ENCODE peak calls at places on chromosomes 3 and 15, in four cellular contexts. J, X, R and Z are unnamed samples.

GRCh38 chr3:141414141-141414689 is 45.9 kb downstream of the ZBTB38 start:
- DNase-seq in J (peak), R (no peak), X (peak), Z (no peak)

GRCh38 chr15:81480645-81481053 is 106.6 kb upstream of the TMC3 start:
- DNase-seq in X (peak), R (peak), J (peak), Z (peak)

GRCh38 chr3:170002829-170003228 is 35.0 kb upstream of the GPR160 start:
- DNase-seq in X (no peak), J (no peak), R (no peak), Z (peak)

GRCh38 chr3:97232635-97233034 is 418.2 kb downstream of the EPHA6 start:
- DNase-seq in X (no peak), J (no peak), R (peak), Z (no peak)

GRCh38 chr15:101031203-101031602 is 112.0 kb downstream of the LRRK1 start:
- DNase-seq in R (peak), J (peak), X (peak), Z (peak)

GRCh38 chr3:157160652-157161480 is 919 bp upstream of the CCNL1 start:
- DNase-seq in X (peak), R (peak), J (peak), Z (peak)

GRCh38 chr3:29346828-29347227 is 66.0 kb downstream of the RBMS3 start:
- DNase-seq in J (peak), R (no peak), X (peak), Z (peak)

GRCh38 chr3:112773864-112774263 is 72.8 kb downstream of the CD200R1L start:
- DNase-seq in X (no peak), R (peak), J (peak), Z (no peak)

GRCh38 chr15:40232625-40233070 is 6.2 kb upstream of the PAK6 start:
- DNase-seq in R (no peak), X (no peak), J (peak), Z (peak)

GRCh38 chr3:32184187-32184730 is 54.2 kb upstream of the CMTM8 start:
- DNase-seq in X (no peak), R (no peak), J (peak), Z (no peak)

GRCh38 chr15:70636540-70637165 is 126.7 kb downstream of the UACA start:
- DNase-seq in J (peak), X (no peak), R (peak), Z (peak)

GRCh38 chr3:111961461-111962269 is 17.2 kb upstream of the ABHD10 start:
- DNase-seq in R (no peak), J (no peak), X (no peak), Z (no peak)

GRCh38 chr3:45178131-45179023 is 32.2 kb upstream of the CDCP1 start:
- DNase-seq in X (peak), J (peak), R (no peak), Z (no peak)

GRCh38 chr3:144931590-144931989 is 960.0 kb downstream of the DIPK2A start:
- DNase-seq in R (no peak), X (no peak), J (no peak), Z (no peak)

GRCh38 chr15:35738370-35738769 is 192.4 kb upstream of the DPH6 start:
- DNase-seq in R (peak), J (peak), X (peak), Z (peak)

GRCh38 chr3:194339356-194339755 is 11.8 kb downstream of the CPN2 start:
- DNase-seq in X (no peak), J (no peak), R (no peak), Z (no peak)
- TF ChIP-seq CTCF in X (peak), J (peak), R (peak), Z (peak)

GRCh38 chr3:50268276-50268675 is 671 bp upstream of the SEMA3B start:
- DNase-seq in J (no peak), X (no peak), R (no peak), Z (no peak)
- H3K4me3 ChIP-seq in J (no peak), X (no peak), R (no peak), Z (no peak)

DNA sequence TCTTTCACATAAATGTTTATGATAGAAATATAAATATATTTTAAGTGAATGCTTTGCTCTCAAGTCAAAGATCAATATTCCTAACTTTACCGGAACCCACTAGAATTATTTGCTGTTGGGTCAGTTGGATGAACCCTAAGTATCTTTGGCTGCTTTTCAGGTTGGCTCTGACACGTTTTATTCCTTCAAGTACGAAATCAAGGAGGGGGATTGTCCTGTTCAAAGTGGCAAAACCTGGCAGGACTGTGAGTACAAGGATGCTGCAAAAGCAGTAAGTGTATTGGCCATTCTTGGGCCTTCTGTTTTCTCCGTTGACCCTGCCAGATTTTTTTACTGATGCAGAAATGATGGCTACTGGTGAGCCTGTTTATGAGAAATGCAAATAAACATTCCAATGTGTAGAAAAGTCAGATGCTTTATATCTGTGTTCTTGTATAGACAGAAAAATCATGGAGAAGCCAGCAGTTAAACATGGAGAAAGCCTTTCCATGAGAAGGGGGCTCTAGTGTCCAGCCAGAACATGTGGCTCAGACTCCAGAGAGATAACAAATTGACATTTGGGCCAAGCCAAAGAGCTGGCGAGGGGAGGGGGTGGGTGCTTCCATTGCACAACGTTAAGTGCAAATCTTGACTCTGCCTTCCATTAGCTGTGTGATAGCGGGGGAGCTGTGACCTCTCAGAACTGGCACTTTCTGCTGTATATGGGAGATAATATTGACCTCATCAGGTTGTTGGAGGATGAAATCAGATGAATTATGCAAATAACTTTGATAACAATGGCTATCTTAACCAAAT is 3.0 kb downstream of the KNG1 start:
- DNase-seq in X (no peak), R (no peak), J (no peak), Z (no peak)
- TF ChIP-seq CTCF in X (no peak), R (no peak), J (no peak), Z (no peak)

GRCh38 chr3:50341996-50342732 is 1.5 kb upstream of the RASSF1 start:
- DNase-seq in R (no peak), X (no peak), J (no peak), Z (no peak)

GRCh38 chr3:50340404-50341329 is at the start of gene RASSF1:
- DNase-seq in R (no peak), J (no peak), X (peak), Z (peak)

GRCh38 chr3:50339485-50340196 is 995 bp downstream of the RASSF1 start:
- DNase-seq in X (peak), R (no peak), J (no peak), Z (peak)

GRCh38 chr3:50342818-50343633 is 2.4 kb upstream of the RASSF1 start:
- DNase-seq in X (no peak), R (no peak), J (no peak), Z (no peak)

GRCh38 chr3:50341537-50341936 is 901 bp upstream of the RASSF1 start:
- DNase-seq in R (no peak), X (no peak), J (no peak), Z (no peak)
- H3K4me3 ChIP-seq in R (no peak), X (peak), J (peak), Z (peak)

GRCh38 chr3:107241217-107241616 is 136.0 kb upstream of the CCDC54 start:
- DNase-seq in R (peak), J (peak), X (peak), Z (peak)
- TF ChIP-seq CTCF in R (no peak), J (peak), X (peak), Z (no peak)

DNA sequence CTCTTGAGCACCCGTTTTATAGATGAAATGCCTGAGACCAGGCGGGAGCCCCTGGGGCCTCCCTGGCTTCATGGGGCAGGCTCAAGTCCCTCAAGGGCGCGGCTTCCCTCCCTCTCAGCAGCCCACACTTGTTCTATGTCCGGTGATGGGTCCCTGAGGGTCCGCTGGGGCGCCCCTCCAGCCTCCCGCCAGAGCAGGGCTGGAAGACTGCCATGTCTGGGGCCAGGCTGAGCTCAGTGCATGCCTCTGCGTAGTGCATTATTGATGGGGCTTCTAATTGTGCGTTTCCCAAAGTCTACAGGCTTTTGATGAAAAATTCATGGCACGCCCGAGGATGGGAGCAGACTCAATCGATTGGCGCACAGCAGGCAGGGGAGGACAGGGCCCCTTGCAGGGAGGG is 51.3 kb downstream of the CYP11A1 start:
- DNase-seq in R (no peak), J (peak), X (no peak), Z (no peak)
- H3K4me3 ChIP-seq in R (no peak), J (no peak), X (no peak), Z (no peak)

DNA sequence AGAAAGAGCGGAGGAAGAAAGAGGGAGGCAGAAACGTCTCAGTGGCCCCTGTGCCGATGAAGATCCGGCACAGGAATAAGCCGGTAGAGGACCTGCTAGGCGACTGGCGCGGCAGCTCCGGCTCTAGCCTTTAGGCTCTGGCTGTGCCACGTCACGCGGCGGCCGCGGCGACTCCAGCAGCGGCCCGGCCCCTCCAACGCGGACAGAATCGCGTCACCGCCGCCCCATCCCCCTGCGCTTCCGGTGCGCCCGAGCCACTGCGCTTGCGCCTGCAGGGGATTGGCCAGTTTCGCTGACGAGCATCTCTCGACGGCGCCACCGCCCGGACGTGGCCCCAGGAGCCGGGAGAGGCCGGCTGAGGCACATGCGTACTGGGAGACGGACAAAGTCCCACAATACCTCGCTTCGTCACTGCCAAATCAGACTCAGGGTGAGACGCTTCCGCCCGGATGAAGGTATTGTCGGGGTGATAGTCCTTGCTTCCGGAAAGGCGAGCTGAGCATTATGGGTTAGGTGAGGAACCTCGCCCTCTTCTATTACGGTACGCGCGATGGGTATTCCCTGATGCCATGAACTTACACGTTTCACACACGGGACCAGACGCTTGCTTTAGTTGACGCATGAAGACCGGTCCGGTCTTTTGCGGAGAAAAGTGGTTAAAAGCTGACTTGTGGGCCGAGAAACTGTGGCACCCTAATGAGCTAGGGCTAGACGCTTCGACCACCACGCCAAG is at the start of gene ARF4:
- DNase-seq in X (peak), R (peak), J (peak), Z (peak)
- TF ChIP-seq CTCF in X (peak), R (peak), J (peak), Z (no peak)

GRCh38 chr15:74463634-74464033 is 2.7 kb upstream of the UBL7 start:
- DNase-seq in J (no peak), X (no peak), R (no peak), Z (no peak)
- H3K4me3 ChIP-seq in J (no peak), X (no peak), R (no peak), Z (no peak)

GRCh38 chr3:46719044-46719565 is 1.4 kb upstream of the PRSS50 start:
- DNase-seq in J (no peak), R (no peak), X (no peak), Z (no peak)

GRCh38 chr3:46715507-46716175 is 2.0 kb downstream of the PRSS50 start:
- DNase-seq in X (no peak), R (no peak), J (no peak), Z (no peak)

GRCh38 chr3:46716461-46717441 is 918 bp downstream of the PRSS50 start:
- DNase-seq in J (no peak), X (no peak), R (no peak), Z (no peak)

GRCh38 chr3:46719735-46720271 is 2.1 kb upstream of the PRSS50 start:
- DNase-seq in R (no peak), J (no peak), X (no peak), Z (no peak)

DNA sequence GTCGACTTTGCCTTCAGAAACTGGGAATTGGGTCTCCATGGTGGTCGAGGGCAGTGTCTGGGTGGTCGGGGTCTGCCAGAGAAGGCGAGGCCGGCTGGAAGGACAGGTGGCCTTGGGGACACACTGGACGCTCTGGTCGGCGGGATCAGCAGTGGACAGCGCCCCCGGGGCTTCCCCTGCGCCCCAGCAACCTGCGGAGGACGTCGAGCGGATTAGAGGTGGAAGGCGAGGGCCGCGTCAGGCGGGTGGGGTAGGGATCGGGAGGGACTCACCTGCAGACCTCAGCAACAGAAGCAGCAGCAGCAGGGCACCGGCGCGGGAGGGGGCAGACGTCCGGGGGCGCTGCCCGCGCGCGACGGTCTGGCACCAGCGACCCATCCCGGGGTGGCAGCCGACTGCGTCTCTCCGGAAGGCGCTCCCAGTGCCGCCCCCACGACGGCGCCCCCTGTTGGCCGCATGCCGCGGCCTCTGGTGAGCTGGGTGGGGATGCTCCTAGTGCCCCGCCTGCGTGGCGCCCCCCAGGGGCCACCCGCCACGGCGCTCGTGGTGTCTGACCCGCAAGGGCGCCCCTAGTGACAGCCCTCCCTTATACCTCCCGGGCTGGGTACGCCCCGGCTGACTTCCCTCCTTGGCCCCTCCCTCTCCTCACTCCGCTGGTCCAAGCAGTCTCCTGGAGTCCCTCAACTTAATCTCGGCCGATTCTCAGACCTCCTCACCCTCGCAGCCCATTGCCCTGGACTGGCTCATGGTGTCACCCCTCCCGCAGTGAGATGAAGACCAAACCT is at the start of gene PRSS50:
- DNase-seq in R (no peak), X (no peak), J (no peak), Z (no peak)
- TF ChIP-seq CTCF in R (peak), X (peak), J (no peak), Z (no peak)